ENCODE peak calls at places on chromosomes 6 and 20, in five cellular contexts. D is stimulated activated CD4-positive, alpha-beta T cell treated with anti-CD3 and anti-CD28 coated beads, Interleukin-15, amount 100 ng/mL, for 48 hours; T is NCI-H1436 treated with DMSO at 0.1 percent for 48 hours; E is EL; J is GM10248. H is an unnamed sample.

GRCh38 chr6:152600022-152600421 is 37.1 kb downstream of the SYNE1 start:
- DNase-seq in J (no peak), E (no peak), D (no peak), T (no peak), H (no peak)

GRCh38 chr20:61803903-61804804 is 261.5 kb downstream of the TAF4 start:
- DNase-seq in E (peak), J (peak), D (no peak), T (no peak), H (no peak)

GRCh38 chr6:138971601-138972000 is 16.5 kb downstream of the REPS1 start:
- DNase-seq in D (no peak), J (no peak), T (no peak), E (peak), H (no peak)

GRCh38 chr6:4313044-4313686 is 177.8 kb upstream of the ECI2 start:
- DNase-seq in J (no peak), D (no peak), T (no peak), E (peak), H (no peak)

GRCh38 chr6:152750694-152751093 is at the start of gene VIP:
- DNase-seq in E (peak), T (no peak), J (no peak), D (no peak), H (no peak)

GRCh38 chr6:54002118-54002517 is 109.1 kb upstream of the MLIP start:
- DNase-seq in D (no peak), T (no peak), E (peak), J (no peak), H (no peak)

GRCh38 chr6:135113855-135114254 is 59.2 kb upstream of the HBS1L start:
- DNase-seq in J (no peak), E (no peak), D (no peak), T (no peak), H (no peak)

GRCh38 chr6:87396595-87397392 is 11.0 kb upstream of the CFAP206 start:
- DNase-seq in T (no peak), D (no peak), J (peak), E (no peak), H (no peak)

GRCh38 chr6:81997091-81997926 is 244.8 kb upstream of the TENT5A start:
- DNase-seq in J (no peak), D (no peak), T (no peak), E (peak), H (no peak)

GRCh38 chr6:67221226-67221625 is 1413.9 kb upstream of the ADGRB3 start:
- DNase-seq in D (no peak), E (no peak), T (no peak), J (no peak), H (no peak)

GRCh38 chr6:116298273-116298672 is 18.5 kb upstream of the TSPYL1 start:
- DNase-seq in D (no peak), T (no peak), E (no peak), J (no peak), H (no peak)

GRCh38 chr6:54847799-54848597 is 1.4 kb downstream of the FAM83B start:
- DNase-seq in T (no peak), D (no peak), E (peak), J (no peak), H (no peak)

GRCh38 chr6:168070804-168071203 is 8.2 kb downstream of the FRMD1 start:
- DNase-seq in T (no peak), D (no peak), E (no peak), J (no peak), H (no peak)

GRCh38 chr6:39256294-39256693 is 27.0 kb upstream of the KCNK5 start:
- DNase-seq in E (no peak), J (no peak), T (no peak), D (no peak), H (no peak)

GRCh38 chr6:113664909-113665308 is 192.2 kb upstream of the MARCKS start:
- DNase-seq in J (no peak), E (no peak), D (no peak), T (no peak), H (no peak)

GRCh38 chr20:22529150-22530019 is 55.0 kb downstream of the FOXA2 start:
- DNase-seq in J (no peak), E (no peak), D (no peak), T (no peak), H (no peak)

GRCh38 chr20:58712823-58713731 is 20.5 kb downstream of the NPEPL1 start:
- DNase-seq in J (no peak), D (no peak), T (no peak), E (no peak), H (no peak)

GRCh38 chr20:45878076-45878731 is 2.8 kb upstream of the ZSWIM1 start:
- DNase-seq in D (no peak), E (no peak), T (no peak), J (no peak), H (no peak)

GRCh38 chr6:152874267-152874666 is 108.6 kb downstream of the FBXO5 start:
- DNase-seq in T (no peak), D (no peak), J (no peak), E (no peak), H (no peak)

GRCh38 chr6:125257351-125257750 is 44.4 kb downstream of the HDDC2 start:
- DNase-seq in D (no peak), T (no peak), E (no peak), J (no peak), H (no peak)

GRCh38 chr6:52139985-52140680 is 46.0 kb upstream of the IL17A start:
- DNase-seq in J (no peak), T (no peak), D (no peak), E (no peak), H (no peak)

GRCh38 chr6:153140299-153140698 is 9.2 kb upstream of the RGS17 start:
- DNase-seq in D (no peak), J (no peak), E (no peak), T (no peak), H (no peak)

GRCh38 chr20:60784321-60784720 is 467.7 kb upstream of the CDH4 start:
- DNase-seq in E (no peak), T (no peak), J (no peak), D (no peak), H (no peak)

GRCh38 chr6:29777319-29777718 is 50.3 kb upstream of the HLA-G start:
- DNase-seq in D (no peak), E (no peak), J (no peak), T (no peak), H (no peak)

GRCh38 chr6:1596088-1596852 is 13.4 kb upstream of the FOXC1 start:
- DNase-seq in T (no peak), E (peak), J (peak), D (peak), H (peak)

GRCh38 chr6:35238843-35239289 is 20.7 kb upstream of the ZNF76 start:
- DNase-seq in J (no peak), D (no peak), E (no peak), T (no peak), H (no peak)

GRCh38 chr6:65776332-65776731 is 69.3 kb upstream of the EYS start:
- DNase-seq in J (no peak), D (no peak), T (no peak), E (no peak), H (no peak)

GRCh38 chr6:116969211-116969863 is 92.3 kb downstream of the RFX6 start:
- DNase-seq in J (peak), D (peak), E (peak), T (no peak), H (peak)

GRCh38 chr6:44020664-44021425 is 106.4 kb downstream of the MRPL14 start:
- DNase-seq in J (no peak), D (no peak), E (no peak), T (no peak), H (no peak)

GRCh38 chr6:125939026-125939425 is 17.5 kb upstream of the HINT3 start:
- DNase-seq in T (no peak), D (no peak), E (no peak), J (no peak), H (no peak)

GRCh38 chr6:147207851-147208754 is 3.9 kb downstream of the STXBP5 start:
- DNase-seq in J (no peak), E (peak), D (no peak), T (no peak), H (no peak)

GRCh38 chr20:40641212-40641611 is 47.8 kb downstream of the MAFB start:
- DNase-seq in T (no peak), E (no peak), D (no peak), J (no peak), H (no peak)

GRCh38 chr6:2036084-2037023 is 209.1 kb downstream of the GMDS start:
- DNase-seq in J (no peak), D (no peak), E (no peak), T (no peak), H (no peak)

GRCh38 chr6:81966968-81967367 is 214.5 kb upstream of the TENT5A start:
- DNase-seq in J (no peak), E (no peak), D (no peak), T (no peak), H (no peak)

GRCh38 chr20:57566399-57566798 is 5.5 kb downstream of the PCK1 start:
- DNase-seq in J (no peak), D (no peak), E (no peak), T (no peak), H (no peak)

GRCh38 chr6:100862063-100862462 is 19.1 kb downstream of the ASCC3 start:
- DNase-seq in E (no peak), J (no peak), D (no peak), T (no peak), H (no peak)

GRCh38 chr6:166330612-166331011 is 11.7 kb downstream of the SFT2D1 start:
- DNase-seq in T (no peak), D (no peak), E (peak), J (no peak), H (no peak)

GRCh38 chr20:44092551-44093248 is 94.3 kb downstream of the JPH2 start:
- DNase-seq in D (peak), E (peak), T (no peak), J (no peak), H (no peak)